ENCODE peak calls at places on chromosomes 7 and 10, in five cellular contexts. One of them, this sample, is unnamed.
A peak's percentile ranks its signal among the peaks of the same experiment; 100 is the strongest.

GRCh38 chr10:69721690-69722310 is 79.9 kb upstream of the COL13A1 start:
- DNase-seq in endothelial cell: peak; percentile 72
- DNase-seq in left ventricle myocardium inferior: peak; percentile 71
- DNase-seq in neural progenitor cell: peak; percentile 39
- DNase-seq in BE2C: no peak
- DNase-seq in this sample: peak; percentile 27

GRCh38 chr7:111266613-111267012 is 175.7 kb downstream of the LRRN3 start:
- DNase-seq in BE2C: no peak
- DNase-seq in left ventricle myocardium inferior: no peak
- DNase-seq in endothelial cell: no peak
- DNase-seq in neural progenitor cell: no peak
- DNase-seq in this sample: no peak

GRCh38 chr7:139901411-139901810 is 72.3 kb downstream of the TBXAS1 start:
- DNase-seq in endothelial cell: no peak
- DNase-seq in left ventricle myocardium inferior: no peak
- DNase-seq in neural progenitor cell: no peak
- DNase-seq in BE2C: no peak
- DNase-seq in this sample: no peak

GRCh38 chr10:133161486-133162051 is 1.6 kb downstream of the KNDC1 start:
- DNase-seq in left ventricle myocardium inferior: no peak
- DNase-seq in neural progenitor cell: peak; percentile 23
- DNase-seq in BE2C: no peak
- DNase-seq in endothelial cell: no peak
- DNase-seq in this sample: peak; percentile 39

GRCh38 chr10:1642600-1643160 is 94.6 kb downstream of the ADARB2 start:
- DNase-seq in neural progenitor cell: no peak
- DNase-seq in BE2C: no peak
- DNase-seq in endothelial cell: no peak
- DNase-seq in left ventricle myocardium inferior: no peak
- DNase-seq in this sample: no peak

GRCh38 chr10:47402681-47403301 is 18.7 kb upstream of the ZNF488 start:
- DNase-seq in neural progenitor cell: peak; percentile 29
- DNase-seq in BE2C: no peak
- DNase-seq in left ventricle myocardium inferior: peak; percentile 49
- DNase-seq in endothelial cell: no peak
- DNase-seq in this sample: no peak

GRCh38 chr7:138116156-138116555 is 39.9 kb downstream of the AKR1D1 start:
- DNase-seq in left ventricle myocardium inferior: no peak
- DNase-seq in endothelial cell: no peak
- DNase-seq in BE2C: no peak
- DNase-seq in neural progenitor cell: no peak
- DNase-seq in this sample: no peak

GRCh38 chr7:104800307-104800706 is 213.7 kb upstream of the KMT2E start:
- DNase-seq in neural progenitor cell: no peak
- DNase-seq in endothelial cell: no peak
- DNase-seq in left ventricle myocardium inferior: no peak
- DNase-seq in BE2C: no peak
- DNase-seq in this sample: no peak

GRCh38 chr10:47368431-47369180 is 15.5 kb downstream of the ZNF488 start:
- DNase-seq in left ventricle myocardium inferior: no peak
- DNase-seq in neural progenitor cell: no peak
- DNase-seq in BE2C: no peak
- DNase-seq in endothelial cell: no peak
- DNase-seq in this sample: no peak

GRCh38 chr10:49312291-49312869 is 13.4 kb downstream of the C10orf71 start:
- DNase-seq in endothelial cell: no peak
- DNase-seq in left ventricle myocardium inferior: no peak
- DNase-seq in BE2C: no peak
- DNase-seq in neural progenitor cell: no peak
- DNase-seq in this sample: no peak

GRCh38 chr10:84845628-84846261 is 517.4 kb downstream of the CCSER2 start:
- DNase-seq in neural progenitor cell: peak; percentile 58
- DNase-seq in BE2C: peak; percentile 27
- DNase-seq in endothelial cell: peak; percentile 39
- DNase-seq in left ventricle myocardium inferior: no peak
- DNase-seq in this sample: no peak

GRCh38 chr7:105678811-105679495 is 97.7 kb upstream of the EFCAB10 start:
- DNase-seq in endothelial cell: no peak
- DNase-seq in BE2C: no peak
- DNase-seq in left ventricle myocardium inferior: peak; percentile 74
- DNase-seq in neural progenitor cell: no peak
- DNase-seq in this sample: no peak

GRCh38 chr10:100866575-100867098 is 46.1 kb upstream of the SLF2 start:
- DNase-seq in left ventricle myocardium inferior: no peak
- DNase-seq in endothelial cell: no peak
- DNase-seq in BE2C: no peak
- DNase-seq in neural progenitor cell: peak; percentile 92
- DNase-seq in this sample: no peak

GRCh38 chr10:78350286-78350685 is 316.6 kb downstream of the RPS24 start:
- DNase-seq in BE2C: no peak
- DNase-seq in neural progenitor cell: no peak
- DNase-seq in endothelial cell: no peak
- DNase-seq in left ventricle myocardium inferior: no peak
- DNase-seq in this sample: no peak

GRCh38 chr10:97320480-97321031 is 1.5 kb downstream of the FRAT1 start:
- DNase-seq in neural progenitor cell: no peak
- DNase-seq in BE2C: no peak
- DNase-seq in endothelial cell: no peak
- DNase-seq in left ventricle myocardium inferior: no peak
- DNase-seq in this sample: peak; percentile 15

GRCh38 chr7:140541513-140542192 is 62.3 kb upstream of the MKRN1 start:
- DNase-seq in BE2C: peak; percentile 79
- DNase-seq in endothelial cell: peak; percentile 21
- DNase-seq in left ventricle myocardium inferior: peak; percentile 63
- DNase-seq in neural progenitor cell: peak; percentile 76
- DNase-seq in this sample: peak; percentile 76

GRCh38 chr7:119733480-119733879 is 539.5 kb upstream of the KCND2 start:
- DNase-seq in neural progenitor cell: no peak
- DNase-seq in BE2C: no peak
- DNase-seq in left ventricle myocardium inferior: no peak
- DNase-seq in endothelial cell: no peak
- DNase-seq in this sample: no peak

GRCh38 chr7:498678-499641 is 20.7 kb downstream of the PDGFA start:
- DNase-seq in left ventricle myocardium inferior: peak; percentile 22
- DNase-seq in neural progenitor cell: no peak
- DNase-seq in endothelial cell: no peak
- DNase-seq in BE2C: no peak
- DNase-seq in this sample: no peak

GRCh38 chr7:128019330-128019729 is 11.9 kb downstream of the LRRC4 start:
- DNase-seq in neural progenitor cell: peak; percentile 59
- DNase-seq in endothelial cell: no peak
- DNase-seq in BE2C: no peak
- DNase-seq in left ventricle myocardium inferior: no peak
- DNase-seq in this sample: no peak

GRCh38 chr7:128021361-128021760 is 9.9 kb downstream of the LRRC4 start:
- DNase-seq in left ventricle myocardium inferior: no peak
- DNase-seq in BE2C: no peak
- DNase-seq in neural progenitor cell: no peak
- DNase-seq in endothelial cell: no peak
- DNase-seq in this sample: no peak

GRCh38 chr7:128017880-128018845 is 13.1 kb downstream of the LRRC4 start:
- DNase-seq in neural progenitor cell: no peak
- DNase-seq in left ventricle myocardium inferior: no peak
- DNase-seq in BE2C: no peak
- DNase-seq in endothelial cell: no peak
- DNase-seq in this sample: no peak

GRCh38 chr7:128017460-128017859 is 13.8 kb downstream of the LRRC4 start:
- DNase-seq in endothelial cell: no peak
- DNase-seq in BE2C: no peak
- DNase-seq in neural progenitor cell: no peak
- DNase-seq in left ventricle myocardium inferior: no peak
- DNase-seq in this sample: no peak

GRCh38 chr7:128020161-128020560 is 11.1 kb downstream of the LRRC4 start:
- DNase-seq in left ventricle myocardium inferior: no peak
- DNase-seq in endothelial cell: peak; percentile 57
- DNase-seq in neural progenitor cell: peak; percentile 43
- DNase-seq in BE2C: peak; percentile 39
- DNase-seq in this sample: no peak
- TF ChIP-seq CTCF in left ventricle myocardium inferior: no peak
- TF ChIP-seq CTCF in endothelial cell: peak; percentile 90
- TF ChIP-seq CTCF in neural progenitor cell: peak; percentile 56
- TF ChIP-seq CTCF in BE2C: peak; percentile 62
- TF ChIP-seq CTCF in this sample: peak; percentile 20

GRCh38 chr10:72243822-72244437 is 27.9 kb upstream of the ASCC1 start:
- DNase-seq in left ventricle myocardium inferior: peak; percentile 68
- DNase-seq in neural progenitor cell: no peak
- DNase-seq in BE2C: no peak
- DNase-seq in endothelial cell: no peak
- DNase-seq in this sample: no peak
- TF ChIP-seq CTCF in left ventricle myocardium inferior: peak; percentile 48
- TF ChIP-seq CTCF in neural progenitor cell: no peak
- TF ChIP-seq CTCF in BE2C: peak; percentile 32
- TF ChIP-seq CTCF in endothelial cell: no peak
- TF ChIP-seq CTCF in this sample: no peak

DNA sequence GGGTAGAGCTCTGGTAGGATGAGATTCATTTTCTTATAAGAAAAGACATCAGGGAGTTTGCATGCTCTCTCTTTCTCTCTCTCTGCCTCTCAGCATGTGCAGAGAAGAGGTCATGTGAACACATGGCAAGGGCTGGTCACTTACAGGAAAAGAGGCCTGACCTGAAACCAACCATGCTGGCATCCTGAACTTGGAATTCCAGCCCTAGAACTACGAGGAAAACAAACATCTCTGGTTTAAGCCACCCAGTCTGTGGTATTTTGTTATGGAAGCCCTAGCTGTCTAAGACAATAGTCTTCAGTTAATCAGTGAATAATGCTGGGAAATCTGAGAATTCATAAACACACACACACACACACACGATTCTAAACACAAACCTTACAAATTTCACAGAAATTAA is 1104.2 kb upstream of the LRRN3 start:
- DNase-seq in neural progenitor cell: no peak
- DNase-seq in BE2C: no peak
- DNase-seq in left ventricle myocardium inferior: no peak
- DNase-seq in endothelial cell: no peak
- DNase-seq in this sample: no peak
- TF ChIP-seq CTCF in neural progenitor cell: no peak
- TF ChIP-seq CTCF in BE2C: no peak
- TF ChIP-seq CTCF in left ventricle myocardium inferior: no peak
- TF ChIP-seq CTCF in endothelial cell: no peak
- TF ChIP-seq CTCF in this sample: no peak

DNA sequence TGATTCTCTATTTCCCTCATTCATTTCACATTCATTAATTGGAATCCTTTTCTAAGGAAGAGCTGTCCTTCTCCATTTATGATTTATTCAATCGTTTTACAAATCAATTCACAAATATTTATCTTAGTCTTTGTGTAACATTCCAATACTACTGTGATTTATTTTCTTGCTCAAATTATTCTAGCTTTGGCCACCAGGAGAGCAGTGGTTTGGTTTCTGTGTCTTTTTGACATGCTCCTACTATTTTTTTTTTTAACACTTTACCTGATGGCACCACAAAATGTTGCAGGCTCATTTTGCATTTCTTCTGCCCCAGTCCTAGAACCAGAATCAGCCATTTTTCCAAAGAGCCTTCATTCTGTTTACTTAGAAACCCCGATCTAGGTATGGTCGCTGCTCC is 13.3 kb upstream of the RBM33 start:
- DNase-seq in neural progenitor cell: no peak
- DNase-seq in left ventricle myocardium inferior: no peak
- DNase-seq in endothelial cell: no peak
- DNase-seq in BE2C: no peak
- DNase-seq in this sample: no peak
- TF ChIP-seq CTCF in neural progenitor cell: no peak
- TF ChIP-seq CTCF in left ventricle myocardium inferior: no peak
- TF ChIP-seq CTCF in endothelial cell: peak; percentile 27
- TF ChIP-seq CTCF in BE2C: no peak
- TF ChIP-seq CTCF in this sample: no peak

GRCh38 chr10:13743101-13743693 is 156.4 kb downstream of the PRPF18 start:
- DNase-seq in BE2C: no peak
- DNase-seq in left ventricle myocardium inferior: no peak
- DNase-seq in neural progenitor cell: no peak
- DNase-seq in endothelial cell: no peak
- DNase-seq in this sample: no peak
- TF ChIP-seq CTCF in BE2C: no peak
- TF ChIP-seq CTCF in left ventricle myocardium inferior: no peak
- TF ChIP-seq CTCF in neural progenitor cell: no peak
- TF ChIP-seq CTCF in endothelial cell: no peak
- TF ChIP-seq CTCF in this sample: no peak

GRCh38 chr7:21497072-21497471 is 45.8 kb upstream of the DNAH11 start:
- DNase-seq in neural progenitor cell: no peak
- DNase-seq in BE2C: peak; percentile 21
- DNase-seq in endothelial cell: peak; percentile 11
- DNase-seq in left ventricle myocardium inferior: no peak
- DNase-seq in this sample: no peak
- TF ChIP-seq CTCF in neural progenitor cell: peak; percentile 30
- TF ChIP-seq CTCF in BE2C: peak; percentile 59
- TF ChIP-seq CTCF in endothelial cell: peak; percentile 37
- TF ChIP-seq CTCF in left ventricle myocardium inferior: no peak
- TF ChIP-seq CTCF in this sample: no peak

GRCh38 chr7:2560175-2560695 is 1.5 kb downstream of the IQCE start:
- DNase-seq in neural progenitor cell: no peak
- DNase-seq in BE2C: no peak
- DNase-seq in left ventricle myocardium inferior: no peak
- DNase-seq in endothelial cell: no peak
- DNase-seq in this sample: no peak
- TF ChIP-seq CTCF in neural progenitor cell: no peak
- TF ChIP-seq CTCF in BE2C: no peak
- TF ChIP-seq CTCF in left ventricle myocardium inferior: no peak
- TF ChIP-seq CTCF in endothelial cell: no peak
- TF ChIP-seq CTCF in this sample: no peak

DNA sequence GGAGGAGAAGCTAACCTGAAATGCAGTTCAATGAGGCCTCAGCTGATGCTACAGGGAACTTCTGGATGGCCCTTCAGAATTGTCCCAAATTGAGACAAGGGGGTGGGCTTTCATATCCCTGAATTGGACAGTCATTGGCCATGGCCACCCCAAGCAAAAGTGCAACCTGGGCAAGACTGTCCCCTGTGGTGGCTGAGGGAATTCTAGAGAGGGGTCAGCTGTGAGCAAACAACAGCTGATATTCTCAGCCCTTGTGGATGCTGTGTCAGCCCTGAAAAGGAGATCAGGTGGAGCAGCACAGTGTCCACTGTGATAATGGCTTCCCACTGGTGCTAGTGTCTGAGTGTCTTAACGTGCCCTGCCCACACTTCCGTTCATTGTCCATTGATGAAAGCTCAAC is 76.6 kb downstream of the SLC16A9 start:
- DNase-seq in BE2C: no peak
- DNase-seq in neural progenitor cell: no peak
- DNase-seq in endothelial cell: no peak
- DNase-seq in left ventricle myocardium inferior: no peak
- DNase-seq in this sample: no peak
- TF ChIP-seq CTCF in BE2C: peak; percentile 28
- TF ChIP-seq CTCF in neural progenitor cell: peak; percentile 21
- TF ChIP-seq CTCF in endothelial cell: no peak
- TF ChIP-seq CTCF in left ventricle myocardium inferior: no peak
- TF ChIP-seq CTCF in this sample: no peak

DNA sequence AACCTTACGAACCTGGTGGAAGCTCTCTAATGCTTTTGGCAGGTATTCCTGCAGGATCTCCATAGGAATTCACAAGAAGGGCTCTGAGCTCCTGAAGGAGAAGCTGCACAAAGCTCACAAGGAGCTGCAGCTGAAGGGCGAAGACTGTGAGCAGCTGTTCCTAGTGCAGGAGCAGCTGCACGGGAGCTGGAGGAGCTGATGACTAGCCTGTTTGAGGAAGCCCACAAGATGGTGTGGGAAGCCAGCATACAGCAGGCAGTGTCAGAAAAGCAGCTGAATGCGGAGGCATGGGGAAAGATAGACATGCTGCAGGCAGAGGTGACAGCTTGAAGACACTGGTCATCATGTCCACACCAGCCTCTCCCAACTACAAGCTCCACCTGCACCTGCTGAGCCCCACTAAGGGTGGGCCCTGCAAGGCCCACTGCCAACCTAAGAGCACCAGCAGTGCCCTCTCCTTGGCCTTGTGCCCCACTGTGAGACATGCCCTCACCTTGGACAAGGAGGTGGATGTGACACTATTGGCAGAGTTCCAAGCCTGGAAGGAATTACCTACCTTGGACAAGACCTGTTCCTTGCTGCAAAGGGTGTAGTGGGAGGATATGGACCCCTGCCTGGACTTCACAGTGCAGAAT is 250.6 kb downstream of the BBS9 start:
- DNase-seq in left ventricle myocardium inferior: no peak
- DNase-seq in neural progenitor cell: no peak
- DNase-seq in BE2C: no peak
- DNase-seq in endothelial cell: no peak
- DNase-seq in this sample: no peak
- TF ChIP-seq CTCF in left ventricle myocardium inferior: no peak
- TF ChIP-seq CTCF in neural progenitor cell: no peak
- TF ChIP-seq CTCF in BE2C: no peak
- TF ChIP-seq CTCF in endothelial cell: no peak
- TF ChIP-seq CTCF in this sample: no peak